ENCODE peak calls at places on chromosomes 4 and X, in six cellular contexts. One of them, this sample, is unnamed.

GRCh38 chr4:10102981-10103330 is 13.6 kb downstream of the WDR1 start:
- DNase-seq in hepatocyte: no peak
- DNase-seq in endodermal cell: no peak
- DNase-seq in CD4-positive, CD25-positive, alpha-beta regulatory T cell: no peak
- DNase-seq in GM18507: no peak
- DNase-seq in NCI-H1105 treated with DMSO at 0.1 percent for 48 hours: no peak
- DNase-seq in this sample: no peak

GRCh38 chr4:108926058-108926457 is 163.2 kb upstream of the ETNPPL start:
- DNase-seq in hepatocyte: no peak
- DNase-seq in endodermal cell: no peak
- DNase-seq in CD4-positive, CD25-positive, alpha-beta regulatory T cell: no peak
- DNase-seq in GM18507: no peak
- DNase-seq in NCI-H1105 treated with DMSO at 0.1 percent for 48 hours: no peak
- DNase-seq in this sample: no peak

GRCh38 chrX:14777484-14777883 is 95.4 kb downstream of the FANCB start:
- DNase-seq in hepatocyte: no peak
- DNase-seq in endodermal cell: no peak
- DNase-seq in CD4-positive, CD25-positive, alpha-beta regulatory T cell: no peak
- DNase-seq in GM18507: no peak
- DNase-seq in NCI-H1105 treated with DMSO at 0.1 percent for 48 hours: no peak
- DNase-seq in this sample: no peak

GRCh38 chrX:66076801-66077200 is 36.9 kb upstream of the VSIG4 start:
- DNase-seq in hepatocyte: no peak
- DNase-seq in endodermal cell: no peak
- DNase-seq in CD4-positive, CD25-positive, alpha-beta regulatory T cell: no peak
- DNase-seq in GM18507: no peak
- DNase-seq in NCI-H1105 treated with DMSO at 0.1 percent for 48 hours: no peak
- DNase-seq in this sample: no peak

GRCh38 chr4:76854858-76855257 is 43.1 kb downstream of the SOWAHB start:
- DNase-seq in hepatocyte: no peak
- DNase-seq in endodermal cell: no peak
- DNase-seq in CD4-positive, CD25-positive, alpha-beta regulatory T cell: no peak
- DNase-seq in GM18507: no peak
- DNase-seq in NCI-H1105 treated with DMSO at 0.1 percent for 48 hours: no peak
- DNase-seq in this sample: no peak

GRCh38 chrX:9770319-9770718 is 4.7 kb upstream of the GPR143 start:
- DNase-seq in hepatocyte: no peak
- DNase-seq in endodermal cell: peak
- DNase-seq in CD4-positive, CD25-positive, alpha-beta regulatory T cell: no peak
- DNase-seq in GM18507: no peak
- DNase-seq in NCI-H1105 treated with DMSO at 0.1 percent for 48 hours: no peak
- DNase-seq in this sample: peak

GRCh38 chr4:122787940-122788339 is 38.7 kb upstream of the FGF2 start:
- DNase-seq in hepatocyte: no peak
- DNase-seq in endodermal cell: no peak
- DNase-seq in CD4-positive, CD25-positive, alpha-beta regulatory T cell: no peak
- DNase-seq in GM18507: no peak
- DNase-seq in NCI-H1105 treated with DMSO at 0.1 percent for 48 hours: no peak
- DNase-seq in this sample: no peak

GRCh38 chr4:149999485-150000074 is 78.7 kb upstream of the DCLK2 start:
- DNase-seq in hepatocyte: peak
- DNase-seq in endodermal cell: peak
- DNase-seq in CD4-positive, CD25-positive, alpha-beta regulatory T cell: no peak
- DNase-seq in GM18507: no peak
- DNase-seq in NCI-H1105 treated with DMSO at 0.1 percent for 48 hours: peak
- DNase-seq in this sample: peak

GRCh38 chr4:41832961-41833360 is 84.4 kb upstream of the PHOX2B start:
- DNase-seq in hepatocyte: no peak
- DNase-seq in endodermal cell: no peak
- DNase-seq in CD4-positive, CD25-positive, alpha-beta regulatory T cell: no peak
- DNase-seq in GM18507: no peak
- DNase-seq in NCI-H1105 treated with DMSO at 0.1 percent for 48 hours: no peak
- DNase-seq in this sample: no peak

GRCh38 chrX:111095974-111096870 is at the start of gene PAK3:
- DNase-seq in hepatocyte: peak
- DNase-seq in endodermal cell: peak
- DNase-seq in CD4-positive, CD25-positive, alpha-beta regulatory T cell: peak
- DNase-seq in GM18507: no peak
- DNase-seq in NCI-H1105 treated with DMSO at 0.1 percent for 48 hours: peak
- DNase-seq in this sample: peak

GRCh38 chrX:23737413-23737812 is 5.7 kb downstream of the ACOT9 start:
- DNase-seq in hepatocyte: no peak
- DNase-seq in endodermal cell: no peak
- DNase-seq in CD4-positive, CD25-positive, alpha-beta regulatory T cell: no peak
- DNase-seq in GM18507: no peak
- DNase-seq in NCI-H1105 treated with DMSO at 0.1 percent for 48 hours: no peak
- DNase-seq in this sample: no peak

GRCh38 chrX:4238916-4239315 is 525.5 kb upstream of the PRKX start:
- DNase-seq in hepatocyte: no peak
- DNase-seq in endodermal cell: no peak
- DNase-seq in CD4-positive, CD25-positive, alpha-beta regulatory T cell: no peak
- DNase-seq in GM18507: no peak
- DNase-seq in NCI-H1105 treated with DMSO at 0.1 percent for 48 hours: no peak
- DNase-seq in this sample: no peak

GRCh38 chr4:42716996-42717395 is 60.1 kb upstream of the ATP8A1 start:
- DNase-seq in hepatocyte: no peak
- DNase-seq in endodermal cell: no peak
- DNase-seq in CD4-positive, CD25-positive, alpha-beta regulatory T cell: no peak
- DNase-seq in GM18507: no peak
- DNase-seq in NCI-H1105 treated with DMSO at 0.1 percent for 48 hours: no peak
- DNase-seq in this sample: no peak

GRCh38 chr4:83129258-83129657 is 14.7 kb upstream of the PLAC8 start:
- DNase-seq in hepatocyte: peak
- DNase-seq in endodermal cell: no peak
- DNase-seq in CD4-positive, CD25-positive, alpha-beta regulatory T cell: no peak
- DNase-seq in GM18507: no peak
- DNase-seq in NCI-H1105 treated with DMSO at 0.1 percent for 48 hours: no peak
- DNase-seq in this sample: no peak

This sample was measured in mesendoderm.